ENCODE peak calls at places on chromosomes 4 and X, in eight cellular contexts. One of them, this sample, is unnamed.

GRCh38 chr4:105951198-105951597 is 55.9 kb downstream of the NPNT start:
- DNase-seq in effector memory CD4-positive, alpha-beta T cell: no peak
- DNase-seq in NT2/D1: no peak
- DNase-seq in tibial nerve: no peak
- DNase-seq in IMR-90: peak; percentile 8
- DNase-seq in HCT116: no peak
- DNase-seq in RWPE2: no peak
- DNase-seq in uterus: no peak
- DNase-seq in this sample: no peak

GRCh38 chr4:88511236-88511635 is 12.3 kb downstream of the PYURF start:
- DNase-seq in effector memory CD4-positive, alpha-beta T cell: no peak
- DNase-seq in NT2/D1: no peak
- DNase-seq in tibial nerve: no peak
- DNase-seq in IMR-90: no peak
- DNase-seq in HCT116: no peak
- DNase-seq in RWPE2: no peak
- DNase-seq in uterus: no peak
- DNase-seq in this sample: no peak

GRCh38 chrX:125096469-125096868 is 223.2 kb upstream of the TEX13C start:
- DNase-seq in effector memory CD4-positive, alpha-beta T cell: no peak
- DNase-seq in NT2/D1: no peak
- DNase-seq in tibial nerve: no peak
- DNase-seq in IMR-90: no peak
- DNase-seq in HCT116: no peak
- DNase-seq in RWPE2: no peak
- DNase-seq in uterus: no peak
- DNase-seq in this sample: no peak

GRCh38 chr4:153651041-153651960 is 32.8 kb upstream of the TLR2 start:
- DNase-seq in effector memory CD4-positive, alpha-beta T cell: no peak
- DNase-seq in NT2/D1: no peak
- DNase-seq in tibial nerve: peak; percentile 49
- DNase-seq in IMR-90: no peak
- DNase-seq in HCT116: no peak
- DNase-seq in RWPE2: no peak
- DNase-seq in uterus: no peak
- DNase-seq in this sample: peak; percentile 59

GRCh38 chr4:53315300-53315699 is 50.6 kb downstream of the SCFD2 start:
- DNase-seq in effector memory CD4-positive, alpha-beta T cell: no peak
- DNase-seq in NT2/D1: no peak
- DNase-seq in tibial nerve: no peak
- DNase-seq in IMR-90: no peak
- DNase-seq in HCT116: no peak
- DNase-seq in RWPE2: no peak
- DNase-seq in uterus: no peak
- DNase-seq in this sample: no peak

GRCh38 chrX:24113161-24113560 is 36.4 kb upstream of the ZFX start:
- DNase-seq in effector memory CD4-positive, alpha-beta T cell: no peak
- DNase-seq in NT2/D1: no peak
- DNase-seq in tibial nerve: no peak
- DNase-seq in IMR-90: peak; percentile 76
- DNase-seq in HCT116: no peak
- DNase-seq in RWPE2: no peak
- DNase-seq in uterus: no peak
- DNase-seq in this sample: no peak

GRCh38 chrX:19889582-19890342 is 2.4 kb upstream of the SH3KBP1 start:
- DNase-seq in effector memory CD4-positive, alpha-beta T cell: peak; percentile 16
- DNase-seq in NT2/D1: no peak
- DNase-seq in tibial nerve: no peak
- DNase-seq in IMR-90: peak; percentile 83
- DNase-seq in HCT116: peak; percentile 37
- DNase-seq in RWPE2: peak; percentile 70
- DNase-seq in uterus: no peak
- DNase-seq in this sample: no peak

GRCh38 chr4:15725608-15726007 is 22.7 kb downstream of the BST1 start:
- DNase-seq in effector memory CD4-positive, alpha-beta T cell: no peak
- DNase-seq in NT2/D1: no peak
- DNase-seq in tibial nerve: no peak
- DNase-seq in IMR-90: peak; percentile 46
- DNase-seq in HCT116: no peak
- DNase-seq in RWPE2: no peak
- DNase-seq in uterus: no peak
- DNase-seq in this sample: no peak

GRCh38 chr4:6360385-6360784 is 90.7 kb downstream of the WFS1 start:
- DNase-seq in effector memory CD4-positive, alpha-beta T cell: no peak
- DNase-seq in NT2/D1: peak; percentile 36
- DNase-seq in tibial nerve: no peak
- DNase-seq in IMR-90: no peak
- DNase-seq in HCT116: no peak
- DNase-seq in RWPE2: no peak
- DNase-seq in uterus: no peak
- DNase-seq in this sample: no peak

GRCh38 chrX:131747173-131747572 is 203.3 kb downstream of the OR13H1 start:
- DNase-seq in effector memory CD4-positive, alpha-beta T cell: no peak
- DNase-seq in NT2/D1: no peak
- DNase-seq in tibial nerve: no peak
- DNase-seq in IMR-90: peak; percentile 90
- DNase-seq in HCT116: no peak
- DNase-seq in RWPE2: no peak
- DNase-seq in uterus: peak; percentile 76
- DNase-seq in this sample: peak; percentile 74

GRCh38 chrX:69674891-69675290 is 59.0 kb downstream of the EDA start:
- DNase-seq in effector memory CD4-positive, alpha-beta T cell: no peak
- DNase-seq in NT2/D1: no peak
- DNase-seq in tibial nerve: no peak
- DNase-seq in IMR-90: no peak
- DNase-seq in HCT116: no peak
- DNase-seq in RWPE2: no peak
- DNase-seq in uterus: no peak
- DNase-seq in this sample: no peak

GRCh38 chrX:69664693-69665092 is 48.8 kb downstream of the EDA start:
- DNase-seq in effector memory CD4-positive, alpha-beta T cell: no peak
- DNase-seq in NT2/D1: no peak
- DNase-seq in tibial nerve: no peak
- DNase-seq in IMR-90: no peak
- DNase-seq in HCT116: no peak
- DNase-seq in RWPE2: no peak
- DNase-seq in uterus: no peak
- DNase-seq in this sample: no peak

DNA sequence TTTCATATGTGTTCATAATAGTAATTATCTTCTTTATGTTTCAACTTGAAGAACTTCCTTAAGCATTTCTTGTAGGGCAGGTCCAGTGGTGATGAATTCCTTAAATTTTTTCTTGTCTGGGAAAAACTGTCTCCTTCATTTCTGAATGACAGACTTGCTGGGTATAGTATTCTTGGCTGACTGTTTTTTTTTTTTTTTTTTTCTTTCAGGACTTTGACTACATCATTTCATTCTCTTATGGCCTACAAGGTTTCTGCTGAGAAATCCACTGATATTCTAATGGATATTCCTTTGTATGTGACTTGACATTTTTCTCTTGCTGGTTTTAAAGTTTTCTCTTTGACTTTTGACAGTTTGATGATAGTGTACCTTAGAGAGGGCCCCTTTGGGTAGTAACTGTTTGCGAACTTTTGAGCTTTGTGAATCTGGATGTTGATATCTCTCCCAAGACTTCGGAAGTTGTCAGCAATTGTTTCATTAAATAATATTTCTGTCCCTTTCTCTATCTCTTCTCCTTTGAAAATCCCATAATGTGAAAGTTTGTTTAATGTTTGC is 54.2 kb downstream of the EDA start:
- DNase-seq in effector memory CD4-positive, alpha-beta T cell: no peak
- DNase-seq in NT2/D1: no peak
- DNase-seq in tibial nerve: no peak
- DNase-seq in IMR-90: no peak
- DNase-seq in HCT116: no peak
- DNase-seq in RWPE2: no peak
- DNase-seq in uterus: no peak
- DNase-seq in this sample: no peak
- H3K9me3 ChIP-seq in effector memory CD4-positive, alpha-beta T cell: no peaks in the 10 kb centered on the region
- H3K9me3 ChIP-seq in NT2/D1: peaks cover 23% of the 10 kb centered on the region
- H3K9me3 ChIP-seq in tibial nerve: peaks cover 21% of the 10 kb centered on the region
- H3K9me3 ChIP-seq in IMR-90: peaks cover 3% of the 10 kb centered on the region
- H3K9me3 ChIP-seq in HCT116: no peaks in the 10 kb centered on the region
- H3K9me3 ChIP-seq in RWPE2: no peaks in the 10 kb centered on the region
- H3K9me3 ChIP-seq in uterus: no peaks in the 10 kb centered on the region
- H3K9me3 ChIP-seq in this sample: no peaks in the 10 kb centered on the region

DNA sequence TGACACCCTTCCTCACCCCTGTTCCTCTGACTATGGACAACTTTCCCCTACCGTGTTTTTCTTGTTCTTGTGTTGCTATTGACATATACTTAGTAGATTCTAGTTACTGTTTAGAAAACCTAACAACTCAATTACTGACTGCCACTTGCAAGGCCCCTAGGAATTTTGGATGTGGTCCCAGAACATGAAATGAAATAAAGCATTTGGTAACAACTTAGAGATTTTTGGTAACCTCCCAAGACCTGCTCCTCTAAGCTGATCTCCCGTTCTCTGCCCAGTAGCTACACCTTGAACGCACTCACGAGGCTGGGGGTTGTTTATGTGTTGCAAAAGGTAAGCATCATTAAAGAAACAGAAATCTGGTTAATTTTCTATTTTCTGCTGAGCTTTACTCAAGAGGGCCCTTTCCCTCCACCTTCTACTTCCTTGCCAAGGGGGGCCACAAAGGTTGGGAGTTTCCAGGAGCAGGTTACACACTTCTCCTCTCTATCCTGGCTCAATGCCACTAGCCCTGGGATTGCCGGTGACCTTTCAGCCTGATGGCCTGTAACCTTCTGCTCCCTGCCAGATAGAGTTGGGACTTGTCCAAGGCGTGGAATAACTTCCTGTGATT is 20.5 kb downstream of the GAB3 start:
- DNase-seq in effector memory CD4-positive, alpha-beta T cell: no peak
- DNase-seq in NT2/D1: no peak
- DNase-seq in tibial nerve: no peak
- DNase-seq in IMR-90: peak; percentile 77
- DNase-seq in HCT116: no peak
- DNase-seq in RWPE2: no peak
- DNase-seq in uterus: peak; percentile 40
- DNase-seq in this sample: no peak
- H3K4me1 ChIP-seq in effector memory CD4-positive, alpha-beta T cell: peaks cover 20% of the 10 kb centered on the region
- H3K4me1 ChIP-seq in NT2/D1: no peaks in the 10 kb centered on the region
- H3K4me1 ChIP-seq in tibial nerve: peaks cover 56% of the 10 kb centered on the region
- H3K4me1 ChIP-seq in IMR-90: peaks cover 33% of the 10 kb centered on the region
- H3K4me1 ChIP-seq in HCT116: no peaks in the 10 kb centered on the region
- H3K4me1 ChIP-seq in RWPE2: peaks cover 76% of the 10 kb centered on the region
- H3K4me1 ChIP-seq in uterus: peaks cover 4% of the 10 kb centered on the region
- H3K4me1 ChIP-seq in this sample: peaks cover 33% of the 10 kb centered on the region

GRCh38 chrX:156000361-156000926 is 2.9 kb downstream of the IL9R start:
- DNase-seq in effector memory CD4-positive, alpha-beta T cell: no peak
- DNase-seq in NT2/D1: no peak
- DNase-seq in tibial nerve: no peak
- DNase-seq in IMR-90: no peak
- DNase-seq in HCT116: no peak
- DNase-seq in RWPE2: no peak
- DNase-seq in uterus: no peak
- DNase-seq in this sample: no peak

GRCh38 chrX:156003486-156004185 is 6.1 kb downstream of the IL9R start:
- DNase-seq in effector memory CD4-positive, alpha-beta T cell: no peak
- DNase-seq in NT2/D1: no peak
- DNase-seq in tibial nerve: no peak
- DNase-seq in IMR-90: no peak
- DNase-seq in HCT116: no peak
- DNase-seq in RWPE2: no peak
- DNase-seq in uterus: no peak
- DNase-seq in this sample: no peak

GRCh38 chrX:156002517-156002916 is 5.0 kb downstream of the IL9R start:
- DNase-seq in effector memory CD4-positive, alpha-beta T cell: no peak
- DNase-seq in NT2/D1: no peak
- DNase-seq in tibial nerve: no peak
- DNase-seq in IMR-90: no peak
- DNase-seq in HCT116: no peak
- DNase-seq in RWPE2: no peak
- DNase-seq in uterus: no peak
- DNase-seq in this sample: no peak

GRCh38 chrX:156001001-156001666 is 3.6 kb downstream of the IL9R start:
- DNase-seq in effector memory CD4-positive, alpha-beta T cell: no peak
- DNase-seq in NT2/D1: no peak
- DNase-seq in tibial nerve: no peak
- DNase-seq in IMR-90: no peak
- DNase-seq in HCT116: no peak
- DNase-seq in RWPE2: no peak
- DNase-seq in uterus: no peak
- DNase-seq in this sample: no peak

GRCh38 chrX:156001667-156002021 is 4.1 kb downstream of the IL9R start:
- DNase-seq in effector memory CD4-positive, alpha-beta T cell: no peak
- DNase-seq in NT2/D1: no peak
- DNase-seq in tibial nerve: no peak
- DNase-seq in IMR-90: no peak
- DNase-seq in HCT116: no peak
- DNase-seq in RWPE2: no peak
- DNase-seq in uterus: no peak
- DNase-seq in this sample: no peak
- H3K9me3 ChIP-seq in effector memory CD4-positive, alpha-beta T cell: no peaks in the 10 kb centered on the region
- H3K9me3 ChIP-seq in NT2/D1: no peaks in the 10 kb centered on the region
- H3K9me3 ChIP-seq in tibial nerve: no peaks in the 10 kb centered on the region
- H3K9me3 ChIP-seq in IMR-90: peaks cover 3% of the 10 kb centered on the region
- H3K9me3 ChIP-seq in HCT116: no peaks in the 10 kb centered on the region
- H3K9me3 ChIP-seq in RWPE2: no peaks in the 10 kb centered on the region
- H3K9me3 ChIP-seq in uterus: no peaks in the 10 kb centered on the region
- H3K9me3 ChIP-seq in this sample: no peaks in the 10 kb centered on the region

DNA sequence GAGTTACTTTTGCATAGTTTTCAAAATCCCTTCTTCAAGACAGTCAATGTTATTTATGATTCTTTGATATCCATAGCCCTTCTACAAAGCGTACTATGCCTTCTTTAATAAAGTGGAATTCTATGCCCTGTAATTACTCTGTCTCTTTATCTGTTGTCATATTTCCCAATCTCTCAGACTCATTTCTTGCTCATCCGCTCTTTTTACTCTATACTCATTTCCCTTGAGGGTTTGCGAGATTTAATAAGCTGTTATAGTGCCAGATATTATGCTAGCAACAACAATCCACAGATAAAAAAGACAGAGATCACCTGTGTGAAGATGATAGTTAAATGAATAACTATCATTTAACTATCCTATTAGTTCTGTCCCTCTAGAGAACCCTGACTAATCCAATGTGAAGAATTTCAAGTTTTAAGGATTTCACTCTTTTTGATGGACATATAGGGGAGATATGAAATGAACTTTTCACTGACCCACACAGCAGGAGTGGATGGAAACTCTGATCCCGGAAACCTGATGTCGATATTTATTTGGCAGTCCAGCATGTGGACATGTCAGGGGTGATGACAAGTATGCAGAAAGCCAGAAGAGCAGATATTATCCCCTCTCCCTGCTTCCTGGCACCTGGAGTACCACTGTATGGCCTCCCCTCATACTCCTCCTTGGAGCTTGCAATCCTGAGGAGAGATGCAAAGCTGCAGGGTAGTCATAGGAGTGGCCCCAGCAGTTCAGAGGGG is 49.7 kb downstream of the TMEM156 start:
- DNase-seq in effector memory CD4-positive, alpha-beta T cell: no peak
- DNase-seq in NT2/D1: no peak
- DNase-seq in tibial nerve: no peak
- DNase-seq in IMR-90: no peak
- DNase-seq in HCT116: no peak
- DNase-seq in RWPE2: no peak
- DNase-seq in uterus: no peak
- DNase-seq in this sample: no peak
- H3K4me1 ChIP-seq in effector memory CD4-positive, alpha-beta T cell: peaks cover 3% of the 10 kb centered on the region
- H3K4me1 ChIP-seq in NT2/D1: no peaks in the 10 kb centered on the region
- H3K4me1 ChIP-seq in tibial nerve: no peaks in the 10 kb centered on the region
- H3K4me1 ChIP-seq in IMR-90: peaks cover 30% of the 10 kb centered on the region
- H3K4me1 ChIP-seq in HCT116: no peaks in the 10 kb centered on the region
- H3K4me1 ChIP-seq in RWPE2: no peaks in the 10 kb centered on the region
- H3K4me1 ChIP-seq in uterus: no peaks in the 10 kb centered on the region
- H3K4me1 ChIP-seq in this sample: no peaks in the 10 kb centered on the region

This sample was measured in naive thymus-derived CD4-positive, alpha-beta T cell.